ENCODE peak calls at places on chromosomes 7 and 10, in seven cellular contexts. E, K, A, T, Y, R and Q are unnamed samples.

GRCh38 chr10:47095848-47096612 is 184.8 kb downstream of the PTPN20 start:
- DNase-seq in E (no peak), K (no peak), A (no peak), T (no peak), Y (no peak), R (no peak), Q (no peak)

GRCh38 chr10:122504551-122504950 is 43.2 kb downstream of the HTRA1 start:
- DNase-seq in E (no peak), K (peak; percentile 79), A (peak; percentile 89), T (peak; percentile 78), Y (no peak), R (peak; percentile 87), Q (no peak)

GRCh38 chr10:21423850-21424249 is 101.6 kb downstream of the SKIDA1 start:
- DNase-seq in E (no peak), K (no peak), A (no peak), T (no peak), Y (no peak), R (no peak), Q (no peak)

GRCh38 chr10:23558361-23558799 is 119.5 kb downstream of the OTUD1 start:
- DNase-seq in E (no peak), K (no peak), A (no peak), T (no peak), Y (no peak), R (no peak), Q (no peak)

GRCh38 chr7:122304604-122304975 is at the start of gene FEZF1:
- DNase-seq in E (no peak), K (no peak), A (no peak), T (no peak), Y (no peak), R (peak; percentile 58), Q (no peak)

GRCh38 chr10:71999360-72000072 is 35.3 kb downstream of the CHST3 start:
- DNase-seq in E (no peak), K (peak; percentile 55), A (no peak), T (no peak), Y (no peak), R (no peak), Q (no peak)

GRCh38 chr7:121503730-121504129 is 107.6 kb upstream of the FAM3C start:
- DNase-seq in E (no peak), K (no peak), A (no peak), T (no peak), Y (no peak), R (no peak), Q (no peak)

GRCh38 chr7:17130281-17131059 is 168.0 kb upstream of the AHR start:
- DNase-seq in E (no peak), K (no peak), A (no peak), T (no peak), Y (peak; percentile 25), R (no peak), Q (no peak)

GRCh38 chr10:124042656-124043309 is 50.6 kb downstream of the CHST15 start:
- DNase-seq in E (no peak), K (no peak), A (no peak), T (no peak), Y (no peak), R (peak; percentile 36), Q (no peak)

GRCh38 chr10:71801357-71801756 is 28.0 kb upstream of the VSIR start:
- DNase-seq in E (no peak), K (no peak), A (no peak), T (no peak), Y (no peak), R (no peak), Q (no peak)

GRCh38 chr7:143811-144453 is 48.4 kb upstream of the FAM20C start:
- DNase-seq in E (no peak), K (no peak), A (no peak), T (no peak), Y (no peak), R (no peak), Q (no peak)

GRCh38 chr10:46227571-46228075 is 59.2 kb upstream of the ANTXRL start:
- DNase-seq in E (no peak), K (no peak), A (no peak), T (peak; percentile 19), Y (no peak), R (no peak), Q (no peak)

GRCh38 chr7:101137651-101138148 is 10.8 kb downstream of the SERPINE1 start:
- DNase-seq in E (no peak), K (no peak), A (no peak), T (no peak), Y (no peak), R (no peak), Q (no peak)

GRCh38 chr7:155340071-155340531 is 42.4 kb downstream of the INSIG1 start:
- DNase-seq in E (no peak), K (no peak), A (no peak), T (no peak), Y (no peak), R (no peak), Q (no peak)

GRCh38 chr7:93575555-93576397 is 1.3 kb upstream of the CALCR start:
- DNase-seq in E (no peak), K (no peak), A (no peak), T (no peak), Y (peak; percentile 2), R (no peak), Q (no peak)

GRCh38 chr7:37505750-37506353 is 57.2 kb upstream of the ELMO1 start:
- DNase-seq in E (no peak), K (no peak), A (no peak), T (no peak), Y (no peak), R (no peak), Q (no peak)

GRCh38 chr7:134298902-134299683 is 17.6 kb downstream of the SLC35B4 start:
- DNase-seq in E (no peak), K (peak; percentile 48), A (no peak), T (peak; percentile 60), Y (no peak), R (peak; percentile 48), Q (no peak)

GRCh38 chr7:3244241-3244814 is 56.7 kb upstream of the SDK1 start:
- DNase-seq in E (no peak), K (no peak), A (no peak), T (no peak), Y (no peak), R (no peak), Q (no peak)

GRCh38 chr10:113959383-113959760 is 84.3 kb upstream of the ADRB1 start:
- DNase-seq in E (no peak), K (peak; percentile 84), A (no peak), T (peak; percentile 73), Y (no peak), R (peak; percentile 83), Q (no peak)

GRCh38 chr10:13100349-13101294 is 659 bp downstream of the OPTN start:
- DNase-seq in E (no peak), K (peak; percentile 43), A (peak; percentile 34), T (peak; percentile 34), Y (no peak), R (peak; percentile 17), Q (peak; percentile 49)

GRCh38 chr7:85681241-85681640 is 494.4 kb upstream of the SEMA3D start:
- DNase-seq in E (no peak), K (no peak), A (no peak), T (no peak), Y (no peak), R (no peak), Q (no peak)

GRCh38 chr10:47027108-47027811 is 116.0 kb downstream of the PTPN20 start:
- DNase-seq in E (no peak), K (peak; percentile 7), A (peak; percentile 11), T (peak; percentile 10), Y (no peak), R (no peak), Q (no peak)

DNA sequence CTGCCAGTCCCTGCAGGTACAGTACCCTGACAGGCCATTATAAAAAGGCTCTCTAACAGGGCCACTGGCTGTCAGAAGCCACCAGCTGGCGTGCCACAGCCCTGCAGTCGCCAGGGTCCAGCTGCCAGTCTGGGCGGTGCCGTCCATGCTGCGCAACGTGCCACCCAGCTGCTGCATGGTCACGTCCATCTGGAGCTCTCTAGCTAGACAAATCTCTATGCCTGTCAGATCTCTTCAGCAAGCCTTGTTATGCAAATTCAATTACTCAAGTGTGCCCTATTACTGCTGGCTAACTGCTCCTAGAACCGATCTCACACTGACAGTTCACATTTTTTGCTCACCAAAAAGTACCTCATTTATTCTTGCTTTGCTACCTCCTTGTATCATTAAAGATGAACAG is 75.9 kb downstream of the HIBADH start:
- DNase-seq in E (no peak), K (peak; percentile 49), A (no peak), T (no peak), Y (no peak), R (no peak), Q (no peak)
- H3K4me3 ChIP-seq in E (no peak overlapping the region), K (no peak overlapping the region), A (no peak overlapping the region), T (no peak overlapping the region), Y (no peak overlapping the region), R (no peak overlapping the region), Q (no peak overlapping the region)

DNA sequence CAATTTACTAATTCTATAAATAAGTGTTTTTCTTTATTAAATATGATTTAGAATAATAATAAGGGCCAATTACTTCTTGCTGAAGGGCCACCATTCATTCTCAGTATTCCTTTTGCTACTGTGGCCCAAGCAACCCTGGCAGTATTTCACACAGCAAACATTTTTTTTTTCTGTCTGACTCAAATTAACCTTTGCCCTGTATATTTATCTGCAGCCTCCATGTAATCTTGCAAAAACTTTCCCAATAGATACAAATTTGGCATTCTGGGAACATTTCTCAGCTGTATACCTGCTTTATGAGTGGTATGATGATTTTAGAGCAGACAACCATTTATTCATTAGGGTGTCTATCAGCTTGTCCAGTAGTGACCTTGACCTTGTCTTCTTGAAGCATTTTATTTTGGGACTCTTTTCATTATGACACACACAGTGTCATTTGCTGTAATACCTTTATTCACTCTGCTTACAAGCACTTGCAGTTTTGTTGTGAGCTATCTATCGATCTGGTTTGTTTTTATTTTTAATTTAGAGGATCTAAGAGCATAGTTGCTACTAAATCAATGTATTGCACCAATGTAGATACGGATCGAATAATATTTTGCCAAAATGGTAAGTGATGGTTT is 159.7 kb upstream of the PLXDC2 start:
- DNase-seq in E (no peak), K (no peak), A (no peak), T (no peak), Y (no peak), R (no peak), Q (no peak)
- H3K27ac ChIP-seq in E (no peak overlapping the region), K (no peak overlapping the region), A (no peak overlapping the region), T (no peak overlapping the region), Y (no peak overlapping the region), R (no peak overlapping the region), Q (no peak overlapping the region)

GRCh38 chr7:149764481-149765398 is 8.6 kb downstream of the ZNF467 start:
- DNase-seq in E (no peak), K (no peak), A (no peak), T (no peak), Y (peak; percentile 66), R (no peak), Q (no peak)
- H3K36me3 ChIP-seq in E (no peaks in the 10 kb centered on the region), K (no peaks in the 10 kb centered on the region), A (no peaks in the 10 kb centered on the region), T (peaks cover 9% of the 10 kb centered on the region), Y (peaks cover 10% of the 10 kb centered on the region), R (no peaks in the 10 kb centered on the region), Q (no peaks in the 10 kb centered on the region)

DNA sequence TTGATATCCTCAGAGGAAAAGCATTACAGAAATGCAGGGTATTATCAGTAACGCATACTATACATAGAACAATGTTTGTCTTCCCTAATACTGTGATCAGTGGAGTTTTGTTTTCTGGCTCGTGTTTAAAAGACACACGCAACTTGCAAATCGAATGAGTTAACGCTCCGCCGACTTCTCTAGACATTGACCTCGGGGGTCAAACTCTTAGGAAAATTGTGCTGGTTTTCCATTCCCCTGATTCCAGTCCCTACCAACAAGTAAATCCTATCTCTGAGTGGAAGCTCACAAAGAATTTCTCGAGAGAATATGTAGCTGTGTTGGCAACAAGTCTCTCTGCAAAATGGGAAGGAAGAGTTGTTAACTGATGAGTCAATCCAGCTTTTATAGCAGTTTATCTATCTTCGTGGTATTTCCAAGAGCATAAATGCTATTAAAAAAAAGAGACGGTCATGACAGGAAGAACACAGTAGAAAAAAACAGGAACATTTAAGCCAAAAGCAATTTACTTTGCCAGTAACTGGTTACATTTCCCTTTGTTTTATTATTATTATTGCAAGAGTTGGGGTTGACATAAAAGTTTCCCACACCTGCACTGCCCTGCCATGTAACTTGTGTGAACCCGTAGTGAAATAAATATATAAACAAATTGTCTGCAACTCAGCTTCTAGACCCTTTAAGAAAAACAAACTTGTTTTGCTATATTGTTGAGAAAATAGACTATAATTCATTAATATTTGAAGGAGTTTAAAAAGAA is 144.4 kb downstream of the ARID5B start:
- DNase-seq in E (no peak), K (no peak), A (no peak), T (no peak), Y (no peak), R (no peak), Q (no peak)
- H3K4me3 ChIP-seq in E (no peak overlapping the region), K (no peak overlapping the region), A (peak overlapping the region; percentile 3), T (peak overlapping the region; percentile 14), Y (no peak overlapping the region), R (no peak overlapping the region), Q (peak overlapping the region; percentile 99)